ENCODE peak calls at places on chromosomes 13 and 19, in six cellular contexts. K is lung; I is CD4-positive, alpha-beta memory T cell; O is progenitor cell of endocrine pancreas; N is heart left ventricle; V is GF-D8. W is an unnamed sample.

GRCh38 chr19:36041831-36042230 is 9.2 kb upstream of the CLIP3 start:
- DNase-seq in K (no peak), I (no peak), O (no peak), N (no peak), V (no peak), W (peak; percentile 94)

GRCh38 chr19:15195381-15195964 is 5.3 kb downstream of the NOTCH3 start:
- DNase-seq in K (peak; percentile 74), I (no peak), O (peak; percentile 71), N (peak; percentile 48), V (no peak), W (peak; percentile 70)

GRCh38 chr13:43815204-43815603 is 28.4 kb upstream of the ENOX1 start:
- DNase-seq in K (no peak), I (no peak), O (no peak), N (peak; percentile 40), V (no peak), W (peak; percentile 52)

GRCh38 chr19:42352216-42352892 is 26.9 kb downstream of the MEGF8 start:
- DNase-seq in K (no peak), I (no peak), O (no peak), N (no peak), V (no peak), W (no peak)

GRCh38 chr13:113863511-113864302 is at the start of gene GAS6:
- DNase-seq in K (no peak), I (no peak), O (peak; percentile 41), N (peak; percentile 79), V (no peak), W (peak; percentile 12)

GRCh38 chr13:112859817-112860190 is 109.2 kb upstream of the MCF2L start:
- DNase-seq in K (no peak), I (no peak), O (no peak), N (no peak), V (peak; percentile 69), W (no peak)

GRCh38 chr19:8334458-8335342 is 8.4 kb downstream of the KANK3 start:
- DNase-seq in K (no peak), I (peak; percentile 12), O (peak; percentile 53), N (no peak), V (no peak), W (peak; percentile 62)

GRCh38 chr13:91132381-91132780 is 215.1 kb upstream of the MIR17HG start:
- DNase-seq in K (no peak), I (no peak), O (no peak), N (no peak), V (no peak), W (no peak)

GRCh38 chr13:112001571-112001970 is 65.4 kb upstream of the SOX1 start:
- DNase-seq in K (no peak), I (no peak), O (no peak), N (no peak), V (no peak), W (no peak)

GRCh38 chr13:87925006-87925405 is 253.8 kb downstream of the SLITRK5 start:
- DNase-seq in K (no peak), I (no peak), O (no peak), N (no peak), V (no peak), W (no peak)

GRCh38 chr13:76455960-76456359 is 430.2 kb downstream of the KCTD12 start:
- DNase-seq in K (no peak), I (no peak), O (no peak), N (no peak), V (no peak), W (no peak)

GRCh38 chr13:88285329-88285728 is 614.2 kb downstream of the SLITRK5 start:
- DNase-seq in K (no peak), I (no peak), O (no peak), N (no peak), V (no peak), W (no peak)

GRCh38 chr13:84744203-84744602 is 861.9 kb upstream of the SLITRK1 start:
- DNase-seq in K (no peak), I (no peak), O (no peak), N (no peak), V (no peak), W (no peak)

GRCh38 chr19:2976609-2977000 is 759 bp upstream of the TLE6 start:
- DNase-seq in K (no peak), I (no peak), O (no peak), N (no peak), V (no peak), W (peak; percentile 46)

W was measured in trophoblast cell.